ENCODE peak calls at places on chromosomes 2 and 18, in four cellular contexts. G, Y, E and Q are unnamed samples.

GRCh38 chr2:44934962-44935853 is 6.3 kb upstream of the SIX3 start:
- DNase-seq in G (no peak), Y (no peak), E (no peak), Q (no peak)

GRCh38 chr2:199738723-199739412 is 112.1 kb downstream of the FTCDNL1 start:
- DNase-seq in G (no peak), Y (no peak), E (no peak), Q (peak; percentile 81)

GRCh38 chr2:215531284-215531683 is 95.4 kb upstream of the FN1 start:
- DNase-seq in G (no peak), Y (no peak), E (no peak), Q (no peak)

GRCh38 chr2:158457826-158458616 is 1.3 kb downstream of the PKP4 start:
- DNase-seq in G (peak; percentile 41), Y (no peak), E (peak; percentile 70), Q (peak; percentile 77)

GRCh38 chr2:225091336-225091735 is 49.1 kb upstream of the DOCK10 start:
- DNase-seq in G (no peak), Y (no peak), E (no peak), Q (no peak)

GRCh38 chr2:137467246-137467862 is 496.9 kb upstream of the HNMT start:
- DNase-seq in G (no peak), Y (no peak), E (peak; percentile 54), Q (peak; percentile 53)

GRCh38 chr2:127451981-127452380 is 33.8 kb downstream of the PROC start:
- DNase-seq in G (no peak), Y (no peak), E (no peak), Q (no peak)

GRCh38 chr2:233413046-233413445 is 58.8 kb downstream of the DGKD start:
- DNase-seq in G (no peak), Y (no peak), E (no peak), Q (no peak)

GRCh38 chr2:70340921-70341765 is 39.3 kb upstream of the FAM136A start:
- DNase-seq in G (no peak), Y (peak; percentile 14), E (peak; percentile 63), Q (peak; percentile 60)

GRCh38 chr2:187429989-187430388 is 18.1 kb downstream of the CALCRL start:
- DNase-seq in G (no peak), Y (no peak), E (no peak), Q (no peak)

GRCh38 chr18:75530548-75531211 is 103.2 kb upstream of the SMIM21 start:
- DNase-seq in G (no peak), Y (no peak), E (no peak), Q (no peak)

GRCh38 chr2:190069936-190070696 is 7.6 kb upstream of the MSTN start:
- DNase-seq in G (no peak), Y (peak; percentile 10), E (peak; percentile 79), Q (peak; percentile 87)

GRCh38 chr2:234861841-234862735 is 89.7 kb upstream of the SH3BP4 start:
- DNase-seq in G (no peak), Y (no peak), E (no peak), Q (no peak)

GRCh38 chr2:175282300-175282699 is 100.8 kb upstream of the ATP5MC3 start:
- DNase-seq in G (no peak), Y (no peak), E (peak; percentile 64), Q (peak; percentile 67)

GRCh38 chr2:138827426-138828054 is 47.4 kb upstream of the NXPH2 start:
- DNase-seq in G (no peak), Y (no peak), E (peak; percentile 78), Q (peak; percentile 81)

GRCh38 chr2:64941751-64942150 is 47.4 kb upstream of the SLC1A4 start:
- DNase-seq in G (no peak), Y (no peak), E (no peak), Q (no peak)

GRCh38 chr18:12645751-12646203 is 12.1 kb downstream of the SPIRE1 start:
- DNase-seq in G (no peak), Y (no peak), E (no peak), Q (no peak)

GRCh38 chr2:64212801-64213321 is 68.6 kb upstream of the PELI1 start:
- DNase-seq in G (no peak), Y (no peak), E (no peak), Q (peak; percentile 82)

GRCh38 chr2:196131384-196131861 is 40.0 kb downstream of the STK17B start:
- DNase-seq in G (no peak), Y (peak; percentile 51), E (peak; percentile 89), Q (peak; percentile 90)

GRCh38 chr2:79799744-79800143 is 286.9 kb downstream of the CTNNA2 start:
- DNase-seq in G (no peak), Y (no peak), E (no peak), Q (peak; percentile 7)

GRCh38 chr2:63594622-63595021 is 5.9 kb downstream of the MDH1 start:
- DNase-seq in G (no peak), Y (no peak), E (peak; percentile 12), Q (peak; percentile 15)

GRCh38 chr2:144703852-144704324 is 184.0 kb upstream of the ZEB2 start:
- DNase-seq in G (no peak), Y (no peak), E (peak; percentile 96), Q (peak; percentile 94)

GRCh38 chr2:36633470-36634092 is 35.6 kb upstream of the FEZ2 start:
- DNase-seq in G (no peak), Y (no peak), E (no peak), Q (peak; percentile 11)

GRCh38 chr2:152560163-152560562 is 157.1 kb downstream of the PRPF40A start:
- DNase-seq in G (no peak), Y (no peak), E (no peak), Q (no peak)

GRCh38 chr2:84963692-84964405 is 7.1 kb upstream of the KCMF1 start:
- DNase-seq in G (no peak), Y (no peak), E (no peak), Q (no peak)

GRCh38 chr2:172480301-172481218 is 53.2 kb downstream of the ITGA6 start:
- DNase-seq in G (no peak), Y (no peak), E (no peak), Q (peak; percentile 49)

GRCh38 chr2:188475945-188476344 is 184.3 kb downstream of the GULP1 start:
- DNase-seq in G (no peak), Y (no peak), E (no peak), Q (peak; percentile 27)

GRCh38 chr2:168649562-168649961 is 152.9 kb upstream of the NOSTRIN start:
- DNase-seq in G (no peak), Y (no peak), E (no peak), Q (no peak)

GRCh38 chr2:62089658-62090057 is 106.3 kb upstream of the B3GNT2 start:
- DNase-seq in G (no peak), Y (no peak), E (no peak), Q (no peak)

GRCh38 chr2:168545439-168546082 is 89.5 kb downstream of the CERS6 start:
- DNase-seq in G (no peak), Y (no peak), E (no peak), Q (no peak)

GRCh38 chr2:190879474-190880373 is 897 bp upstream of the GLS start:
- DNase-seq in G (no peak), Y (peak; percentile 23), E (peak; percentile 17), Q (no peak)

GRCh38 chr2:224847961-224848850 is 132.0 kb upstream of the CCDC195 start:
- DNase-seq in G (no peak), Y (no peak), E (no peak), Q (no peak)